ENCODE peak calls at places on chromosomes 3 and 15, in nine cellular contexts. Q, T, L, I, F, K, Y, C and U are unnamed samples.

GRCh38 chr15:72516734-72517133 is 42.6 kb downstream of the ARIH1 start:
- DNase-seq in F (no peak), K (no peak), L (no peak), T (no peak), Q (no peak), Y (no peak), C (no peak), I (no peak), U (no peak)

GRCh38 chr15:51621917-51622268 is 678 bp downstream of the DMXL2 start:
- DNase-seq in L (no peak), I (peak; percentile 32), Y (no peak), K (peak; percentile 46), T (peak; percentile 59), F (peak; percentile 35), Q (peak; percentile 64), C (no peak), U (peak; percentile 42)

GRCh38 chr3:115325539-115325938 is 178.5 kb upstream of the ZBTB20 start:
- DNase-seq in C (no peak), I (no peak), L (no peak), F (peak; percentile 38), Q (no peak), T (peak; percentile 59), Y (no peak), K (peak; percentile 47), U (no peak)

GRCh38 chr15:98845138-98845884 is 162.3 kb downstream of the PGPEP1L start:
- DNase-seq in I (no peak), K (no peak), C (no peak), Q (no peak), Y (no peak), L (no peak), T (no peak), F (no peak), U (no peak)

GRCh38 chr3:136664771-136665170 is 87.4 kb downstream of the STAG1 start:
- DNase-seq in Y (no peak), C (no peak), F (no peak), K (no peak), Q (no peak), L (no peak), T (no peak), I (no peak), U (no peak)

GRCh38 chr3:134864644-134865043 is 69.6 kb downstream of the EPHB1 start:
- DNase-seq in T (peak; percentile 25), K (no peak), F (no peak), Y (no peak), I (peak; percentile 26), L (no peak), C (no peak), Q (no peak), U (peak; percentile 38)

GRCh38 chr3:184040010-184040409 is 8.5 kb downstream of the HTR3D start:
- DNase-seq in I (no peak), Y (no peak), C (no peak), K (peak; percentile 69), L (no peak), F (no peak), Q (peak; percentile 68), T (peak; percentile 56), U (no peak)

GRCh38 chr3:14204605-14205284 is 26.1 kb downstream of the LSM3 start:
- DNase-seq in C (no peak), I (no peak), F (no peak), L (no peak), Q (no peak), T (peak; percentile 52), Y (peak; percentile 93), K (no peak), U (peak; percentile 55)

GRCh38 chr15:74821091-74821789 is 5.2 kb upstream of the CPLX3 start:
- DNase-seq in I (no peak), F (no peak), T (no peak), Q (peak; percentile 81), L (peak; percentile 82), Y (no peak), K (no peak), C (no peak), U (no peak)

GRCh38 chr3:140467104-140467577 is 210.7 kb upstream of the TRIM42 start:
- DNase-seq in Y (no peak), I (no peak), T (peak; percentile 65), K (peak; percentile 92), L (no peak), F (peak; percentile 40), C (no peak), Q (no peak), U (no peak)

GRCh38 chr3:177110308-177111254 is 86.7 kb downstream of the TBL1XR1 start:
- DNase-seq in F (no peak), Q (no peak), T (no peak), K (no peak), C (no peak), L (no peak), I (no peak), Y (no peak), U (no peak)

GRCh38 chr3:98325055-98325454 is 28.6 kb upstream of the OR5K4 start:
- DNase-seq in I (no peak), F (no peak), T (no peak), L (no peak), Q (no peak), K (peak; percentile 14), C (no peak), Y (no peak), U (no peak)

GRCh38 chr15:39555885-39556284 is 25.0 kb upstream of the THBS1 start:
- DNase-seq in Y (no peak), K (no peak), I (no peak), T (no peak), F (no peak), Q (no peak), L (no peak), C (no peak), U (no peak)

GRCh38 chr3:150410311-150411105 is 2.4 kb downstream of the TSC22D2 start:
- DNase-seq in L (no peak), I (peak; percentile 36), F (peak; percentile 62), Y (no peak), K (peak; percentile 50), T (no peak), Q (peak; percentile 65), C (peak; percentile 71), U (peak; percentile 26)

GRCh38 chr15:95295311-95295710 is 1035.2 kb upstream of the NR2F2 start:
- DNase-seq in K (no peak), L (no peak), C (no peak), I (no peak), Q (no peak), F (no peak), T (no peak), Y (no peak), U (no peak)

GRCh38 chr3:108322352-108322751 is 26.0 kb downstream of the HHLA2 start:
- DNase-seq in L (no peak), Q (no peak), Y (no peak), F (peak; percentile 66), K (no peak), T (no peak), I (no peak), C (no peak), U (no peak)

GRCh38 chr15:83275412-83275811 is 9.1 kb downstream of the BNC1 start:
- DNase-seq in F (no peak), I (no peak), L (no peak), Q (no peak), K (no peak), Y (no peak), C (no peak), T (peak; percentile 36), U (no peak)

GRCh38 chr3:68889328-68889727 is 43.0 kb downstream of the TAFA4 start:
- DNase-seq in K (no peak), F (no peak), Q (no peak), L (no peak), C (no peak), T (no peak), I (no peak), Y (no peak), U (no peak)

GRCh38 chr15:38072007-38072506 is 137.6 kb downstream of the TMCO5A start:
- DNase-seq in C (no peak), K (no peak), T (no peak), I (peak; percentile 18), Y (no peak), F (peak; percentile 63), Q (no peak), L (no peak), U (no peak)

GRCh38 chr15:73991260-73991659 is 835 bp downstream of the STOML1 start:
- DNase-seq in L (no peak), F (no peak), C (peak; percentile 85), K (no peak), T (peak; percentile 88), I (peak; percentile 91), Q (peak; percentile 30), Y (no peak), U (peak; percentile 73)

GRCh38 chr3:136070334-136070733 is 104.8 kb downstream of the PPP2R3A start:
- DNase-seq in T (peak; percentile 90), L (no peak), Q (no peak), F (no peak), I (no peak), C (no peak), K (peak; percentile 78), Y (no peak), U (peak; percentile 51)

GRCh38 chr3:44104668-44105321 is 136.9 kb upstream of the TOPAZ1 start:
- DNase-seq in I (no peak), T (peak; percentile 83), Q (no peak), Y (no peak), K (peak; percentile 87), L (peak; percentile 24), F (peak; percentile 81), C (no peak), U (no peak)

GRCh38 chr3:130081371-130081881 is at the start of gene ALG1L2:
- DNase-seq in L (no peak), F (no peak), Y (no peak), C (no peak), T (no peak), Q (no peak), I (no peak), K (no peak), U (no peak)

GRCh38 chr3:150497956-150498355 is 48.3 kb downstream of the SERP1 start:
- DNase-seq in Y (no peak), T (peak; percentile 65), F (no peak), Q (no peak), L (no peak), I (no peak), C (no peak), K (peak; percentile 23), U (no peak)

GRCh38 chr15:26954403-26954802 is 16.6 kb upstream of the GABRG3 start:
- DNase-seq in I (no peak), K (no peak), C (no peak), Q (no peak), F (no peak), Y (no peak), T (no peak), L (no peak), U (no peak)

GRCh38 chr3:127135241-127136023 is 57.5 kb upstream of the PRR23E start:
- DNase-seq in F (peak; percentile 31), C (no peak), L (no peak), T (peak; percentile 19), Y (no peak), K (no peak), Q (no peak), I (peak; percentile 51), U (no peak)

GRCh38 chr15:69801132-69801531 is 296.6 kb downstream of the TLE3 start:
- DNase-seq in F (no peak), K (no peak), I (no peak), Y (no peak), L (no peak), Q (no peak), C (no peak), T (no peak), U (no peak)

GRCh38 chr3:120198305-120198878 is 86.6 kb downstream of the GPR156 start:
- DNase-seq in C (no peak), Y (peak; percentile 9), L (no peak), T (peak; percentile 61), F (no peak), K (peak; percentile 46), Q (no peak), I (no peak), U (no peak)

GRCh38 chr3:189586941-189587687 is 44.1 kb upstream of the TP63 start:
- DNase-seq in T (no peak), F (no peak), Q (no peak), K (no peak), Y (no peak), L (no peak), C (no peak), I (no peak), U (no peak)

GRCh38 chr3:126911162-126912026 is 71.5 kb upstream of the PLXNA1 start:
- DNase-seq in Q (no peak), K (peak; percentile 99), L (peak; percentile 74), I (peak; percentile 29), T (peak; percentile 98), Y (peak; percentile 91), F (peak; percentile 90), C (no peak), U (no peak)

GRCh38 chr3:98779936-98780335 is 16.8 kb downstream of the ST3GAL6 start:
- DNase-seq in F (no peak), Y (no peak), I (no peak), Q (no peak), C (no peak), L (no peak), K (no peak), T (peak; percentile 56), U (no peak)